ENCODE peak calls at places on chromosomes 3 and 15, in seven cellular contexts. O is choroid plexus epithelial cell, D is GM12878, Z is thoracic aorta, T is right lobe of liver, F is heart right ventricle, W is coronary artery. S is an unnamed sample.
A peak's percentile ranks its signal among the peaks of the same experiment; 100 is the strongest.

GRCh38 chr15:48016865-48017264 is 103.9 kb upstream of the SLC24A5 start:
- DNase-seq in O (no peak), D (no peak), Z (no peak), T (no peak), F (no peak), W (no peak), S (no peak)

GRCh38 chr3:43755511-43756200 is 64.9 kb downstream of the ABHD5 start:
- DNase-seq in O (no peak), D (no peak), Z (no peak), T (no peak), F (no peak), W (no peak), S (no peak)

GRCh38 chr3:100941046-100941445 is 52.2 kb downstream of the ABI3BP start:
- DNase-seq in O (no peak), D (no peak), Z (no peak), T (no peak), F (no peak), W (no peak), S (no peak)

GRCh38 chr15:98899266-98900021 is 108.1 kb downstream of the PGPEP1L start:
- DNase-seq in O (no peak), D (no peak), Z (no peak), T (no peak), F (no peak), W (no peak), S (no peak)

GRCh38 chr3:182969277-182969676 is 11.1 kb downstream of the DCUN1D1 start:
- DNase-seq in O (peak; percentile 85), D (no peak), Z (no peak), T (no peak), F (no peak), W (no peak), S (peak; percentile 74)

GRCh38 chr15:74906450-74907276 is at the start of gene FAM219B:
- DNase-seq in O (peak; percentile 90), D (peak; percentile 47), Z (peak; percentile 80), T (peak; percentile 97), F (peak; percentile 95), W (peak; percentile 94), S (peak; percentile 85)

GRCh38 chr15:34876640-34877039 is 81.3 kb upstream of the ACTC1 start:
- DNase-seq in O (no peak), D (no peak), Z (no peak), T (no peak), F (no peak), W (no peak), S (no peak)

GRCh38 chr3:134824676-134825290 is 29.7 kb downstream of the EPHB1 start:
- DNase-seq in O (no peak), D (no peak), Z (no peak), T (no peak), F (peak; percentile 16), W (peak; percentile 41), S (no peak)

GRCh38 chr3:171652932-171653331 is 157.4 kb downstream of the PLD1 start:
- DNase-seq in O (no peak), D (no peak), Z (no peak), T (no peak), F (no peak), W (no peak), S (no peak)

GRCh38 chr3:134941820-134942219 is 146.8 kb downstream of the EPHB1 start:
- DNase-seq in O (no peak), D (no peak), Z (no peak), T (no peak), F (no peak), W (no peak), S (no peak)

GRCh38 chr3:26622634-26623408 is at the start of gene LRRC3B:
- DNase-seq in O (no peak), D (no peak), Z (no peak), T (no peak), F (no peak), W (no peak), S (no peak)

GRCh38 chr15:88663216-88663615 is 24.4 kb downstream of the ISG20 start:
- DNase-seq in O (no peak), D (no peak), Z (no peak), T (no peak), F (no peak), W (peak; percentile 60), S (peak; percentile 31)

GRCh38 chr3:17179381-17180205 is 294.8 kb downstream of the PLCL2 start:
- DNase-seq in O (peak; percentile 20), D (peak; percentile 56), Z (no peak), T (no peak), F (peak; percentile 31), W (no peak), S (peak; percentile 35)

GRCh38 chr3:31958721-31959152 is 22.3 kb downstream of the OSBPL10 start:
- DNase-seq in O (no peak), D (no peak), Z (no peak), T (no peak), F (peak; percentile 53), W (no peak), S (no peak)

GRCh38 chr3:37254316-37254715 is 79.9 kb upstream of the LRRFIP2 start:
- DNase-seq in O (no peak), D (no peak), Z (no peak), T (no peak), F (no peak), W (no peak), S (no peak)

GRCh38 chr3:64687781-64688515 is at the start of gene ADAMTS9:
- DNase-seq in O (peak; percentile 77), D (no peak), Z (no peak), T (peak; percentile 73), F (peak; percentile 89), W (peak; percentile 92), S (peak; percentile 53)

GRCh38 chr15:43169888-43170287 is 15.3 kb upstream of the CCNDBP1 start:
- DNase-seq in O (peak; percentile 28), D (no peak), Z (no peak), T (no peak), F (no peak), W (no peak), S (no peak)

GRCh38 chr15:57916695-57917094 is 148.8 kb downstream of the ALDH1A2 start:
- DNase-seq in O (no peak), D (no peak), Z (no peak), T (no peak), F (no peak), W (no peak), S (no peak)

GRCh38 chr3:12479919-12480425 is 4.3 kb upstream of the TSEN2 start:
- DNase-seq in O (peak; percentile 73), D (no peak), Z (no peak), T (no peak), F (peak; percentile 33), W (no peak), S (peak; percentile 70)

GRCh38 chr3:110646496-110646895 is 425.1 kb upstream of the NECTIN3 start:
- DNase-seq in O (peak; percentile 71), D (no peak), Z (no peak), T (no peak), F (no peak), W (no peak), S (no peak)

GRCh38 chr3:183254816-183255730 is 2.0 kb downstream of the B3GNT5 start:
- DNase-seq in O (peak; percentile 30), D (no peak), Z (no peak), T (no peak), F (no peak), W (no peak), S (no peak)

GRCh38 chr3:38738630-38739395 is 77.2 kb downstream of the SCN10A start:
- DNase-seq in O (peak; percentile 71), D (no peak), Z (no peak), T (no peak), F (peak; percentile 16), W (no peak), S (peak; percentile 48)

GRCh38 chr3:46867550-46867898 is 4.3 kb upstream of the MYL3 start:
- DNase-seq in O (peak; percentile 38), D (no peak), Z (no peak), T (peak; percentile 89), F (peak; percentile 88), W (peak; percentile 94), S (peak; percentile 60)

GRCh38 chr3:72919520-72919919 is 31.7 kb downstream of the GXYLT2 start:
- DNase-seq in O (no peak), D (no peak), Z (no peak), T (no peak), F (no peak), W (no peak), S (no peak)

DNA sequence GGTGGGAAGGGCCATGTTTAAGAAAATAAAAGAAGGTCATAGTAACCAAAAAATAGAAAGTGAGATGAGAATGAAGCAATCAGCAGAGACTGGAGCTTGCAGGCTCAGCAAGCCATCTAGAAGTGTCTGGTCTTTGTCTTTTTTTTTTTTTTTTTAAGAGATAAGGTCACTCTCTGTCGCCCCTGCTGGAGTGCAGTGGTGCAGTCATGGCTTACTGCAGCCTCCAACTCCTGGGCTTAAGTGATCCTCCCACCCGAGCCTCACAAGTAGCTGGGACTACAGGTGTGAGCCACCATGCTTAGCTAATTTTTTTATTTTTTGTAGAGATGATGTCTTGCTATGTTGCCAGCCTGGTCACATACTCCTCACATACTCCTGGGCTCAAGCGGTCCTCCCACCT is 36.2 kb downstream of the GXYLT2 start:
- DNase-seq in O (no peak), D (no peak), Z (no peak), T (no peak), F (no peak), W (no peak), S (no peak)
- TF ChIP-seq CTCF in O (peak; percentile 7), D (no peak), Z (no peak), T (no peak), F (no peak), W (no peak), S (no peak)

DNA sequence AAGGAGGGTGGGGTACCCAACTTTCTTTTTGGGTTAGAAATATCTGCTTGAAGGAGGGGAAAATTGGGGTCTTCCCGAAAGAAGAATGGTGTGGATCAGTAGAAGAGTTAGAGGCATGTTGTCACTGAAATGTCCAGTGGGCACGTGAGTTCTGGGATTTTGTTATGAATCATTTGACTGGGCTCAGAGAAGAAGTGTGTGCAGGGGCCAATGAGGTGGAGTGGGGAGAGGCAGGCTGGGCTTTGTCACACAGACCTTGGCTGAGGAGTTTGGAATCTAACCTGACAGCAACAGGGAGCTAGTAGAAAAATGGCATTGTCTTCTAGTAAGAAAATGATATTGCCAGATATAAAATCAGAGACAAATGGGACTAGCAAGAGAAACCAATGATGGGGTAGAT is 436.8 kb downstream of the MFSD1 start:
- DNase-seq in O (no peak), D (no peak), Z (no peak), T (no peak), F (no peak), W (no peak), S (peak; percentile 49)
- H3K4me3 ChIP-seq in O (no peak overlapping the region), D (no peak overlapping the region), Z (no peak overlapping the region), T (no peak overlapping the region), F (no peak overlapping the region), W (no peak overlapping the region), S (no peak overlapping the region)

DNA sequence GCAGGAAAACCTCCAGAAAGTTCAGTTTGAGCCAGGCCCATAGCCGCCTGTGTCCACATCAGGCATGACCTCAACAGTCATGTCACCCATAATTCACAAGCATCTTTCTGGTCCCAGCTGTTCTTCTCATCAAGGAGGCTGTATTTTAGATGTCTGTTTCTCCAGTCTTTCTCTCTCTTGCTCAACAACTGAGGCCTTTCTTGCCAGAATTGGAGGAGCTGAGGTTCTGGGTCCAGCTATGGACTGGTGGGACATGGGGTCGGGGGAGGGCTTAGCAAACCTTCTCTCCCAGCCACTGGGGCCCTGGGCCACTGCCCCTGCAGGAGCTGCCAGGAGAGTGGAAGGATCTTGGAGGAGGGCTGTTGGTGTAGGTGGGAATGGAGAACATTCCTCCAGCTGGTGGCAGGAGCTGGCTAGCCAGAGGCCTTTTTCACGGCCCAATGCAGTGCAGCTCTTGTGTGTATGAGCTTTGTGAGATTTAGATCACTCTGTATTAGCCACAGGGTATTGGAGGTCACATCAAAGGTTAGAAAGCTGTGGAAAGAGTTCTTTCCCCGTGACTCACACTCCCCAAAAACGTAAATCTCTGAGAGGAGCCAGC is 23.5 kb downstream of the MAGEF1 start:
- DNase-seq in O (peak; percentile 79), D (no peak), Z (no peak), T (no peak), F (no peak), W (no peak), S (peak; percentile 89)
- TF ChIP-seq CTCF in O (peak; percentile 13), D (no peak), Z (no peak), T (no peak), F (no peak), W (no peak), S (no peak)

GRCh38 chr15:64559243-64559642 is 98.9 kb downstream of the ZNF609 start:
- DNase-seq in O (no peak), D (no peak), Z (no peak), T (no peak), F (no peak), W (no peak), S (no peak)
- H3K4me3 ChIP-seq in O (no peak overlapping the region), D (no peak overlapping the region), Z (no peak overlapping the region), T (no peak overlapping the region), F (no peak overlapping the region), W (no peak overlapping the region), S (no peak overlapping the region)